ENCODE peak calls at places on chromosomes 4 and X, in four cellular contexts. One of them, this sample, is unnamed.

GRCh38 chr4:156710571-156711195 is 260.9 kb downstream of the PDGFC start:
- DNase-seq in CD8-positive, alpha-beta T cell: no peak
- DNase-seq in stimulated activated naive CD4-positive, alpha-beta T cell: no peak
- DNase-seq in ELR: no peak
- DNase-seq in this sample: no peak

GRCh38 chr4:112515278-112516075 is 503 bp downstream of the NEUROG2 start:
- DNase-seq in CD8-positive, alpha-beta T cell: peak
- DNase-seq in stimulated activated naive CD4-positive, alpha-beta T cell: peak
- DNase-seq in ELR: peak
- DNase-seq in this sample: no peak

GRCh38 chr4:151922306-151922705 is 161.5 kb upstream of the GATB start:
- DNase-seq in CD8-positive, alpha-beta T cell: no peak
- DNase-seq in stimulated activated naive CD4-positive, alpha-beta T cell: no peak
- DNase-seq in ELR: peak
- DNase-seq in this sample: no peak

GRCh38 chr4:140702096-140702757 is 54.0 kb downstream of the TBC1D9 start:
- DNase-seq in CD8-positive, alpha-beta T cell: no peak
- DNase-seq in stimulated activated naive CD4-positive, alpha-beta T cell: no peak
- DNase-seq in ELR: no peak
- DNase-seq in this sample: no peak

GRCh38 chr4:152735302-152735917 is 44.1 kb downstream of the TIGD4 start:
- DNase-seq in CD8-positive, alpha-beta T cell: no peak
- DNase-seq in stimulated activated naive CD4-positive, alpha-beta T cell: no peak
- DNase-seq in ELR: peak
- DNase-seq in this sample: no peak

GRCh38 chr4:76277667-76278066 is 26.1 kb downstream of the FAM47E start:
- DNase-seq in CD8-positive, alpha-beta T cell: no peak
- DNase-seq in stimulated activated naive CD4-positive, alpha-beta T cell: no peak
- DNase-seq in ELR: no peak
- DNase-seq in this sample: no peak

GRCh38 chr4:132056466-132056865 is 1092.6 kb upstream of the PCDH10 start:
- DNase-seq in CD8-positive, alpha-beta T cell: no peak
- DNase-seq in stimulated activated naive CD4-positive, alpha-beta T cell: no peak
- DNase-seq in ELR: no peak
- DNase-seq in this sample: no peak

GRCh38 chrX:133267621-133268020 is 49.5 kb upstream of the TFDP3 start:
- DNase-seq in CD8-positive, alpha-beta T cell: no peak
- DNase-seq in stimulated activated naive CD4-positive, alpha-beta T cell: no peak
- DNase-seq in ELR: no peak
- DNase-seq in this sample: no peak

GRCh38 chr4:113407409-113407808 is 354.1 kb downstream of the CAMK2D start:
- DNase-seq in CD8-positive, alpha-beta T cell: no peak
- DNase-seq in stimulated activated naive CD4-positive, alpha-beta T cell: no peak
- DNase-seq in ELR: no peak
- DNase-seq in this sample: no peak

GRCh38 chr4:125097729-125098128 is 217.0 kb upstream of the FAT4 start:
- DNase-seq in CD8-positive, alpha-beta T cell: no peak
- DNase-seq in stimulated activated naive CD4-positive, alpha-beta T cell: no peak
- DNase-seq in ELR: peak
- DNase-seq in this sample: no peak

GRCh38 chr4:149521611-149522010 is 294.0 kb downstream of the IQCM start:
- DNase-seq in CD8-positive, alpha-beta T cell: no peak
- DNase-seq in stimulated activated naive CD4-positive, alpha-beta T cell: no peak
- DNase-seq in ELR: peak
- DNase-seq in this sample: no peak

GRCh38 chr4:20839957-20840356 is 139.7 kb downstream of the PACRGL start:
- DNase-seq in CD8-positive, alpha-beta T cell: no peak
- DNase-seq in stimulated activated naive CD4-positive, alpha-beta T cell: no peak
- DNase-seq in ELR: peak
- DNase-seq in this sample: no peak

GRCh38 chr4:173168396-173169177 is at the start of gene GALNT7:
- DNase-seq in CD8-positive, alpha-beta T cell: peak
- DNase-seq in stimulated activated naive CD4-positive, alpha-beta T cell: peak
- DNase-seq in ELR: peak
- DNase-seq in this sample: peak

GRCh38 chr4:20859097-20859781 is 159.0 kb downstream of the PACRGL start:
- DNase-seq in CD8-positive, alpha-beta T cell: no peak
- DNase-seq in stimulated activated naive CD4-positive, alpha-beta T cell: no peak
- DNase-seq in ELR: no peak
- DNase-seq in this sample: no peak

GRCh38 chr4:75048208-75048879 is 115.4 kb downstream of the PARM1 start:
- DNase-seq in CD8-positive, alpha-beta T cell: no peak
- DNase-seq in stimulated activated naive CD4-positive, alpha-beta T cell: no peak
- DNase-seq in ELR: peak
- DNase-seq in this sample: no peak

GRCh38 chr4:39312821-39313220 is 53.3 kb downstream of the RFC1 start:
- DNase-seq in CD8-positive, alpha-beta T cell: no peak
- DNase-seq in stimulated activated naive CD4-positive, alpha-beta T cell: no peak
- DNase-seq in ELR: no peak
- DNase-seq in this sample: no peak

GRCh38 chr4:65592089-65592488 is 78.2 kb downstream of the EPHA5 start:
- DNase-seq in CD8-positive, alpha-beta T cell: no peak
- DNase-seq in stimulated activated naive CD4-positive, alpha-beta T cell: no peak
- DNase-seq in ELR: peak
- DNase-seq in this sample: no peak

GRCh38 chrX:69027181-69028005 is 137.9 kb downstream of the PJA1 start:
- DNase-seq in CD8-positive, alpha-beta T cell: no peak
- DNase-seq in stimulated activated naive CD4-positive, alpha-beta T cell: no peak
- DNase-seq in ELR: peak
- DNase-seq in this sample: no peak

GRCh38 chr4:6963139-6963611 is 53.5 kb downstream of the TBC1D14 start:
- DNase-seq in CD8-positive, alpha-beta T cell: no peak
- DNase-seq in stimulated activated naive CD4-positive, alpha-beta T cell: no peak
- DNase-seq in ELR: peak
- DNase-seq in this sample: no peak

This sample was measured in effector memory CD4-positive, alpha-beta T cell.